ENCODE peak calls at places on chromosomes 6 and 20, in five cellular contexts. One of them, this sample, is unnamed.

GRCh38 chr20:38725959-38726848 is 1.9 kb downstream of the SLC32A1 start:
- DNase-seq in trophoblast cell: peak; percentile 17
- DNase-seq in neuronal stem cell: peak; percentile 84
- DNase-seq in mesenchymal stem cell: peak; percentile 33
- DNase-seq in H1: peak; percentile 92
- DNase-seq in this sample: peak; percentile 93

GRCh38 chr20:36497856-36498255 is 43.5 kb upstream of the MYL9 start:
- DNase-seq in trophoblast cell: peak; percentile 67
- DNase-seq in neuronal stem cell: peak; percentile 70
- DNase-seq in mesenchymal stem cell: no peak
- DNase-seq in H1: no peak
- DNase-seq in this sample: no peak

GRCh38 chr6:142313284-142313683 is 11.5 kb downstream of the ADGRG6 start:
- DNase-seq in trophoblast cell: peak; percentile 82
- DNase-seq in neuronal stem cell: no peak
- DNase-seq in mesenchymal stem cell: peak; percentile 84
- DNase-seq in H1: no peak
- DNase-seq in this sample: no peak

GRCh38 chr20:57317316-57317788 is 12.3 kb upstream of the SPO11 start:
- DNase-seq in trophoblast cell: no peak
- DNase-seq in neuronal stem cell: no peak
- DNase-seq in mesenchymal stem cell: no peak
- DNase-seq in H1: no peak
- DNase-seq in this sample: no peak

GRCh38 chr20:39812116-39812515 is 850.0 kb downstream of the DHX35 start:
- DNase-seq in trophoblast cell: no peak
- DNase-seq in neuronal stem cell: no peak
- DNase-seq in mesenchymal stem cell: no peak
- DNase-seq in H1: no peak
- DNase-seq in this sample: no peak

GRCh38 chr6:75149253-75149652 is 56.6 kb downstream of the COL12A1 start:
- DNase-seq in trophoblast cell: no peak
- DNase-seq in neuronal stem cell: no peak
- DNase-seq in mesenchymal stem cell: no peak
- DNase-seq in H1: no peak
- DNase-seq in this sample: no peak

GRCh38 chr6:158910484-158911075 is 89.4 kb downstream of the RSPH3 start:
- DNase-seq in trophoblast cell: peak; percentile 97
- DNase-seq in neuronal stem cell: peak; percentile 36
- DNase-seq in mesenchymal stem cell: no peak
- DNase-seq in H1: no peak
- DNase-seq in this sample: peak; percentile 87

GRCh38 chr20:48015136-48015925 is 230.1 kb upstream of the SULF2 start:
- DNase-seq in trophoblast cell: no peak
- DNase-seq in neuronal stem cell: no peak
- DNase-seq in mesenchymal stem cell: no peak
- DNase-seq in H1: no peak
- DNase-seq in this sample: no peak

GRCh38 chr20:62381202-62381797 is 5.6 kb upstream of the RPS21 start:
- DNase-seq in trophoblast cell: no peak
- DNase-seq in neuronal stem cell: no peak
- DNase-seq in mesenchymal stem cell: no peak
- DNase-seq in H1: no peak
- DNase-seq in this sample: no peak

GRCh38 chr6:97850458-97851218 is 567.6 kb upstream of the MMS22L start:
- DNase-seq in trophoblast cell: no peak
- DNase-seq in neuronal stem cell: peak; percentile 85
- DNase-seq in mesenchymal stem cell: no peak
- DNase-seq in H1: no peak
- DNase-seq in this sample: no peak

GRCh38 chr6:111566873-111567517 is 38.7 kb downstream of the TRAF3IP2 start:
- DNase-seq in trophoblast cell: no peak
- DNase-seq in neuronal stem cell: no peak
- DNase-seq in mesenchymal stem cell: no peak
- DNase-seq in H1: no peak
- DNase-seq in this sample: no peak

GRCh38 chr20:49078310-49078709 is 32.2 kb downstream of the CSE1L start:
- DNase-seq in trophoblast cell: no peak
- DNase-seq in neuronal stem cell: no peak
- DNase-seq in mesenchymal stem cell: no peak
- DNase-seq in H1: no peak
- DNase-seq in this sample: no peak

GRCh38 chr20:17969884-17970409 is 1.1 kb downstream of the MGME1 start:
- DNase-seq in trophoblast cell: peak; percentile 52
- DNase-seq in neuronal stem cell: no peak
- DNase-seq in mesenchymal stem cell: no peak
- DNase-seq in H1: no peak
- DNase-seq in this sample: no peak

GRCh38 chr6:1439349-1439748 is 50.0 kb downstream of the FOXF2 start:
- DNase-seq in trophoblast cell: no peak
- DNase-seq in neuronal stem cell: no peak
- DNase-seq in mesenchymal stem cell: no peak
- DNase-seq in H1: no peak
- DNase-seq in this sample: no peak

GRCh38 chr6:17666646-17667045 is 40.1 kb downstream of the NUP153 start:
- DNase-seq in trophoblast cell: no peak
- DNase-seq in neuronal stem cell: no peak
- DNase-seq in mesenchymal stem cell: no peak
- DNase-seq in H1: no peak
- DNase-seq in this sample: no peak

GRCh38 chr6:89585156-89585555 is 53.4 kb downstream of the LYRM2 start:
- DNase-seq in trophoblast cell: peak; percentile 63
- DNase-seq in neuronal stem cell: no peak
- DNase-seq in mesenchymal stem cell: no peak
- DNase-seq in H1: no peak
- DNase-seq in this sample: no peak

GRCh38 chr6:147141690-147142308 is 62.4 kb upstream of the STXBP5 start:
- DNase-seq in trophoblast cell: no peak
- DNase-seq in neuronal stem cell: no peak
- DNase-seq in mesenchymal stem cell: peak; percentile 45
- DNase-seq in H1: no peak
- DNase-seq in this sample: no peak

GRCh38 chr6:105781248-105781647 is 304.9 kb upstream of the PRDM1 start:
- DNase-seq in trophoblast cell: peak; percentile 63
- DNase-seq in neuronal stem cell: no peak
- DNase-seq in mesenchymal stem cell: no peak
- DNase-seq in H1: no peak
- DNase-seq in this sample: no peak

GRCh38 chr6:53625315-53625714 is 40.2 kb downstream of the KLHL31 start:
- DNase-seq in trophoblast cell: no peak
- DNase-seq in neuronal stem cell: no peak
- DNase-seq in mesenchymal stem cell: no peak
- DNase-seq in H1: no peak
- DNase-seq in this sample: no peak

GRCh38 chr20:44589522-44589921 is 7.1 kb downstream of the PKIG start:
- DNase-seq in trophoblast cell: no peak
- DNase-seq in neuronal stem cell: no peak
- DNase-seq in mesenchymal stem cell: no peak
- DNase-seq in H1: no peak
- DNase-seq in this sample: no peak

GRCh38 chr6:30171677-30172471 is 8.5 kb downstream of the TRIM15 start:
- DNase-seq in trophoblast cell: no peak
- DNase-seq in neuronal stem cell: peak; percentile 17
- DNase-seq in mesenchymal stem cell: peak; percentile 30
- DNase-seq in H1: peak; percentile 74
- DNase-seq in this sample: peak; percentile 86

GRCh38 chr20:25378884-25379733 is 11.5 kb downstream of the ABHD12 start:
- DNase-seq in trophoblast cell: no peak
- DNase-seq in neuronal stem cell: no peak
- DNase-seq in mesenchymal stem cell: no peak
- DNase-seq in H1: no peak
- DNase-seq in this sample: no peak

GRCh38 chr6:163764565-163764964 is 350.0 kb downstream of the QKI start:
- DNase-seq in trophoblast cell: no peak
- DNase-seq in neuronal stem cell: no peak
- DNase-seq in mesenchymal stem cell: peak; percentile 62
- DNase-seq in H1: no peak
- DNase-seq in this sample: no peak

GRCh38 chr6:31521835-31522234 is 6.9 kb upstream of the MCCD1 start:
- DNase-seq in trophoblast cell: peak; percentile 76
- DNase-seq in neuronal stem cell: no peak
- DNase-seq in mesenchymal stem cell: no peak
- DNase-seq in H1: no peak
- DNase-seq in this sample: no peak

GRCh38 chr20:58585753-58586540 is 65.1 kb upstream of the STX16 start:
- DNase-seq in trophoblast cell: no peak
- DNase-seq in neuronal stem cell: no peak
- DNase-seq in mesenchymal stem cell: peak; percentile 23
- DNase-seq in H1: no peak
- DNase-seq in this sample: no peak

GRCh38 chr6:106458021-106458986 is 97.8 kb downstream of the CRYBG1 start:
- DNase-seq in trophoblast cell: no peak
- DNase-seq in neuronal stem cell: no peak
- DNase-seq in mesenchymal stem cell: no peak
- DNase-seq in H1: no peak
- DNase-seq in this sample: no peak

GRCh38 chr6:13653296-13653695 is 38.2 kb downstream of the NOL7 start:
- DNase-seq in trophoblast cell: no peak
- DNase-seq in neuronal stem cell: no peak
- DNase-seq in mesenchymal stem cell: peak; percentile 50
- DNase-seq in H1: no peak
- DNase-seq in this sample: no peak

GRCh38 chr6:73024598-73024997 is 200.7 kb downstream of the KHDC1L start:
- DNase-seq in trophoblast cell: no peak
- DNase-seq in neuronal stem cell: no peak
- DNase-seq in mesenchymal stem cell: no peak
- DNase-seq in H1: no peak
- DNase-seq in this sample: no peak

GRCh38 chr6:70651326-70651905 is 16.3 kb upstream of the SMAP1 start:
- DNase-seq in trophoblast cell: no peak
- DNase-seq in neuronal stem cell: no peak
- DNase-seq in mesenchymal stem cell: no peak
- DNase-seq in H1: no peak
- DNase-seq in this sample: no peak

GRCh38 chr6:133631421-133631820 is 257.5 kb upstream of the TCF21 start:
- DNase-seq in trophoblast cell: peak; percentile 3
- DNase-seq in neuronal stem cell: no peak
- DNase-seq in mesenchymal stem cell: peak; percentile 81
- DNase-seq in H1: no peak
- DNase-seq in this sample: no peak

GRCh38 chr6:15823838-15824414 is 161.1 kb upstream of the DTNBP1 start:
- DNase-seq in trophoblast cell: no peak
- DNase-seq in neuronal stem cell: no peak
- DNase-seq in mesenchymal stem cell: no peak
- DNase-seq in H1: no peak
- DNase-seq in this sample: no peak

GRCh38 chr20:10466325-10466724 is 31.2 kb downstream of the SLX4IP start:
- DNase-seq in trophoblast cell: no peak
- DNase-seq in neuronal stem cell: peak; percentile 82
- DNase-seq in mesenchymal stem cell: peak; percentile 28
- DNase-seq in H1: no peak
- DNase-seq in this sample: peak; percentile 69

GRCh38 chr20:49481116-49481515 is 1.4 kb downstream of the KCNB1 start:
- DNase-seq in trophoblast cell: no peak
- DNase-seq in neuronal stem cell: no peak
- DNase-seq in mesenchymal stem cell: no peak
- DNase-seq in H1: no peak
- DNase-seq in this sample: no peak

GRCh38 chr20:48489046-48489463 is 338.7 kb downstream of the PREX1 start:
- DNase-seq in trophoblast cell: no peak
- DNase-seq in neuronal stem cell: no peak
- DNase-seq in mesenchymal stem cell: no peak
- DNase-seq in H1: no peak
- DNase-seq in this sample: no peak

GRCh38 chr6:145034664-145035063 is 700.7 kb downstream of the EPM2A start:
- DNase-seq in trophoblast cell: no peak
- DNase-seq in neuronal stem cell: no peak
- DNase-seq in mesenchymal stem cell: peak; percentile 52
- DNase-seq in H1: no peak
- DNase-seq in this sample: no peak

GRCh38 chr6:47434372-47435253 is 43.0 kb upstream of the CD2AP start:
- DNase-seq in trophoblast cell: no peak
- DNase-seq in neuronal stem cell: no peak
- DNase-seq in mesenchymal stem cell: peak; percentile 8
- DNase-seq in H1: no peak
- DNase-seq in this sample: no peak
- H2BK12ac ChIP-seq in trophoblast cell: no peak overlapping the region
- H2BK12ac ChIP-seq in neuronal stem cell: no peak overlapping the region
- H2BK12ac ChIP-seq in mesenchymal stem cell: no peak overlapping the region
- H2BK12ac ChIP-seq in H1: no peak overlapping the region
- H2BK12ac ChIP-seq in this sample: no peak overlapping the region

GRCh38 chr6:81892911-81893310 is 140.4 kb upstream of the TENT5A start:
- DNase-seq in trophoblast cell: no peak
- DNase-seq in neuronal stem cell: no peak
- DNase-seq in mesenchymal stem cell: no peak
- DNase-seq in H1: no peak
- DNase-seq in this sample: no peak
- H2BK12ac ChIP-seq in trophoblast cell: no peak overlapping the region
- H2BK12ac ChIP-seq in neuronal stem cell: no peak overlapping the region
- H2BK12ac ChIP-seq in mesenchymal stem cell: no peak overlapping the region
- H2BK12ac ChIP-seq in H1: no peak overlapping the region
- H2BK12ac ChIP-seq in this sample: no peak overlapping the region

DNA sequence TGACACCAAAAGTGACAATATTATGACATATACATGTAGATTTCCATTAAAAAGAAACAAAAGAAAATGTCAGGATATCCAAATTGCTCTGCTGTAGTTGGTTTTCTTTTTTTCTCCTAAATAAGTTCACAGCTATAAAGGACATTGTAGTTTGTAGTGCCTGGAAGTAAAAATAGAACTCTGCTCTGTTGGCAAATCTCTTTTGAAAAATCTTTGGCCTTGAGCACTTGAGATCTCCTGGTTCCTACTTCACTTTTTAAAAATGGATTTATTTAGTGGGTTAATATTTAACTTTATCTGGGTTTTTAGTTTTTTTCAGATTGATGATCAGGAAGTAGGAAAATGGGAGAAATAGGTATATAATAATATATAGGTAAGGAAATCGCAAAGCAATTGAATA is 52.9 kb downstream of the AFDN start:
- DNase-seq in trophoblast cell: no peak
- DNase-seq in neuronal stem cell: no peak
- DNase-seq in mesenchymal stem cell: no peak
- DNase-seq in H1: no peak
- DNase-seq in this sample: no peak
- H2BK12ac ChIP-seq in trophoblast cell: no peak overlapping the region
- H2BK12ac ChIP-seq in neuronal stem cell: no peak overlapping the region
- H2BK12ac ChIP-seq in mesenchymal stem cell: no peak overlapping the region
- H2BK12ac ChIP-seq in H1: no peak overlapping the region
- H2BK12ac ChIP-seq in this sample: no peak overlapping the region

GRCh38 chr6:24486065-24486464 is 3.3 kb downstream of the GPLD1 start:
- DNase-seq in trophoblast cell: no peak
- DNase-seq in neuronal stem cell: no peak
- DNase-seq in mesenchymal stem cell: no peak
- DNase-seq in H1: no peak
- DNase-seq in this sample: no peak

GRCh38 chr6:24489470-24489869 is at the start of gene GPLD1:
- DNase-seq in trophoblast cell: no peak
- DNase-seq in neuronal stem cell: no peak
- DNase-seq in mesenchymal stem cell: no peak
- DNase-seq in H1: no peak
- DNase-seq in this sample: no peak

GRCh38 chr6:24492475-24492874 is 2.3 kb upstream of the ALDH5A1 start:
- DNase-seq in trophoblast cell: no peak
- DNase-seq in neuronal stem cell: no peak
- DNase-seq in mesenchymal stem cell: no peak
- DNase-seq in H1: no peak
- DNase-seq in this sample: peak; percentile 65

GRCh38 chr6:24493945-24494725 is 634 bp upstream of the ALDH5A1 start:
- DNase-seq in trophoblast cell: no peak
- DNase-seq in neuronal stem cell: no peak
- DNase-seq in mesenchymal stem cell: no peak
- DNase-seq in H1: no peak
- DNase-seq in this sample: no peak

GRCh38 chr6:24489881-24490280 is 503 bp upstream of the GPLD1 start:
- DNase-seq in trophoblast cell: no peak
- DNase-seq in neuronal stem cell: no peak
- DNase-seq in mesenchymal stem cell: peak; percentile 28
- DNase-seq in H1: no peak
- DNase-seq in this sample: no peak
- H2BK12ac ChIP-seq in trophoblast cell: no peak overlapping the region
- H2BK12ac ChIP-seq in neuronal stem cell: no peak overlapping the region
- H2BK12ac ChIP-seq in mesenchymal stem cell: no peak overlapping the region
- H2BK12ac ChIP-seq in H1: no peak overlapping the region
- H2BK12ac ChIP-seq in this sample: no peak overlapping the region